ENCODE peak calls at places on chromosomes 5 and 9, in seven cellular contexts. One of them, this sample, is unnamed.

GRCh38 chr9:121185178-121185745 is 16.4 kb downstream of the RAB14 start:
- DNase-seq in neuronal stem cell: no peak
- DNase-seq in IMR-90: no peak
- DNase-seq in mesenchymal stem cell: no peak
- DNase-seq in H1: no peak
- DNase-seq in H9: no peak
- DNase-seq in trophoblast cell: peak
- DNase-seq in this sample: no peak

GRCh38 chr5:134132372-134133212 is 18.1 kb downstream of the TCF7 start:
- DNase-seq in neuronal stem cell: no peak
- DNase-seq in IMR-90: no peak
- DNase-seq in mesenchymal stem cell: no peak
- DNase-seq in H1: no peak
- DNase-seq in H9: peak
- DNase-seq in trophoblast cell: no peak
- DNase-seq in this sample: peak

GRCh38 chr9:95024097-95024671 is 293.3 kb downstream of the FANCC start:
- DNase-seq in neuronal stem cell: no peak
- DNase-seq in IMR-90: no peak
- DNase-seq in mesenchymal stem cell: no peak
- DNase-seq in H1: no peak
- DNase-seq in H9: peak
- DNase-seq in trophoblast cell: no peak
- DNase-seq in this sample: peak

GRCh38 chr9:35401011-35401410 is 88.9 kb upstream of the RUSC2 start:
- DNase-seq in neuronal stem cell: no peak
- DNase-seq in IMR-90: no peak
- DNase-seq in mesenchymal stem cell: no peak
- DNase-seq in H1: no peak
- DNase-seq in H9: no peak
- DNase-seq in trophoblast cell: no peak
- DNase-seq in this sample: no peak

GRCh38 chr9:36485647-36486453 is 85.8 kb upstream of the RNF38 start:
- DNase-seq in neuronal stem cell: peak
- DNase-seq in IMR-90: peak
- DNase-seq in mesenchymal stem cell: no peak
- DNase-seq in H1: no peak
- DNase-seq in H9: peak
- DNase-seq in trophoblast cell: no peak
- DNase-seq in this sample: peak

GRCh38 chr9:130661461-130662098 is 2.8 kb upstream of the PRDM12 start:
- DNase-seq in neuronal stem cell: no peak
- DNase-seq in IMR-90: no peak
- DNase-seq in mesenchymal stem cell: peak
- DNase-seq in H1: no peak
- DNase-seq in H9: peak
- DNase-seq in trophoblast cell: no peak
- DNase-seq in this sample: no peak

GRCh38 chr9:92989561-92989960 is 42.2 kb downstream of the FGD3 start:
- DNase-seq in neuronal stem cell: no peak
- DNase-seq in IMR-90: no peak
- DNase-seq in mesenchymal stem cell: no peak
- DNase-seq in H1: no peak
- DNase-seq in H9: peak
- DNase-seq in trophoblast cell: peak
- DNase-seq in this sample: peak

GRCh38 chr9:132494857-132495256 is 84.8 kb downstream of the CFAP77 start:
- DNase-seq in neuronal stem cell: no peak
- DNase-seq in IMR-90: no peak
- DNase-seq in mesenchymal stem cell: no peak
- DNase-seq in H1: no peak
- DNase-seq in H9: no peak
- DNase-seq in trophoblast cell: no peak
- DNase-seq in this sample: no peak

GRCh38 chr9:7342721-7343120 is 456.9 kb downstream of the DMAC1 start:
- DNase-seq in neuronal stem cell: no peak
- DNase-seq in IMR-90: no peak
- DNase-seq in mesenchymal stem cell: no peak
- DNase-seq in H1: no peak
- DNase-seq in H9: no peak
- DNase-seq in trophoblast cell: no peak
- DNase-seq in this sample: peak

GRCh38 chr9:78292716-78293497 is 4.0 kb upstream of the PSAT1 start:
- DNase-seq in neuronal stem cell: no peak
- DNase-seq in IMR-90: no peak
- DNase-seq in mesenchymal stem cell: no peak
- DNase-seq in H1: no peak
- DNase-seq in H9: no peak
- DNase-seq in trophoblast cell: no peak
- DNase-seq in this sample: no peak

GRCh38 chr5:73917433-73917832 is 291.4 kb downstream of the ARHGEF28 start:
- DNase-seq in neuronal stem cell: no peak
- DNase-seq in IMR-90: no peak
- DNase-seq in mesenchymal stem cell: no peak
- DNase-seq in H1: no peak
- DNase-seq in H9: no peak
- DNase-seq in trophoblast cell: no peak
- DNase-seq in this sample: no peak

GRCh38 chr9:16321461-16322119 is 548.9 kb downstream of the BNC2 start:
- DNase-seq in neuronal stem cell: no peak
- DNase-seq in IMR-90: peak
- DNase-seq in mesenchymal stem cell: peak
- DNase-seq in H1: no peak
- DNase-seq in H9: peak
- DNase-seq in trophoblast cell: no peak
- DNase-seq in this sample: no peak

GRCh38 chr5:179166886-179167841 is 107.0 kb downstream of the ZNF354C start:
- DNase-seq in neuronal stem cell: peak
- DNase-seq in IMR-90: peak
- DNase-seq in mesenchymal stem cell: peak
- DNase-seq in H1: no peak
- DNase-seq in H9: peak
- DNase-seq in trophoblast cell: peak
- DNase-seq in this sample: peak

GRCh38 chr5:126811515-126812198 is 34.7 kb downstream of the LMNB1 start:
- DNase-seq in neuronal stem cell: no peak
- DNase-seq in IMR-90: peak
- DNase-seq in mesenchymal stem cell: peak
- DNase-seq in H1: no peak
- DNase-seq in H9: no peak
- DNase-seq in trophoblast cell: peak
- DNase-seq in this sample: peak

GRCh38 chr5:40410231-40410861 is 269.4 kb upstream of the PTGER4 start:
- DNase-seq in neuronal stem cell: no peak
- DNase-seq in IMR-90: peak
- DNase-seq in mesenchymal stem cell: peak
- DNase-seq in H1: no peak
- DNase-seq in H9: no peak
- DNase-seq in trophoblast cell: peak
- DNase-seq in this sample: no peak

GRCh38 chr5:54709096-54709495 is 191.5 kb downstream of the SNX18 start:
- DNase-seq in neuronal stem cell: no peak
- DNase-seq in IMR-90: no peak
- DNase-seq in mesenchymal stem cell: no peak
- DNase-seq in H1: no peak
- DNase-seq in H9: no peak
- DNase-seq in trophoblast cell: no peak
- DNase-seq in this sample: no peak

GRCh38 chr5:178839319-178839704 is 20.4 kb upstream of the ZNF354B start:
- DNase-seq in neuronal stem cell: no peak
- DNase-seq in IMR-90: no peak
- DNase-seq in mesenchymal stem cell: no peak
- DNase-seq in H1: peak
- DNase-seq in H9: peak
- DNase-seq in trophoblast cell: peak
- DNase-seq in this sample: peak

GRCh38 chr5:31329722-31330121 is 136.2 kb downstream of the CDH6 start:
- DNase-seq in neuronal stem cell: no peak
- DNase-seq in IMR-90: peak
- DNase-seq in mesenchymal stem cell: no peak
- DNase-seq in H1: no peak
- DNase-seq in H9: no peak
- DNase-seq in trophoblast cell: no peak
- DNase-seq in this sample: peak

GRCh38 chr5:31335456-31335855 is 142.0 kb downstream of the CDH6 start:
- DNase-seq in neuronal stem cell: no peak
- DNase-seq in IMR-90: no peak
- DNase-seq in mesenchymal stem cell: no peak
- DNase-seq in H1: no peak
- DNase-seq in H9: no peak
- DNase-seq in trophoblast cell: no peak
- DNase-seq in this sample: no peak

GRCh38 chr5:31328031-31328430 is 134.5 kb downstream of the CDH6 start:
- DNase-seq in neuronal stem cell: no peak
- DNase-seq in IMR-90: no peak
- DNase-seq in mesenchymal stem cell: no peak
- DNase-seq in H1: no peak
- DNase-seq in H9: no peak
- DNase-seq in trophoblast cell: no peak
- DNase-seq in this sample: no peak

GRCh38 chr5:31334061-31334700 is 140.7 kb downstream of the CDH6 start:
- DNase-seq in neuronal stem cell: no peak
- DNase-seq in IMR-90: no peak
- DNase-seq in mesenchymal stem cell: no peak
- DNase-seq in H1: no peak
- DNase-seq in H9: no peak
- DNase-seq in trophoblast cell: no peak
- DNase-seq in this sample: no peak

DNA sequence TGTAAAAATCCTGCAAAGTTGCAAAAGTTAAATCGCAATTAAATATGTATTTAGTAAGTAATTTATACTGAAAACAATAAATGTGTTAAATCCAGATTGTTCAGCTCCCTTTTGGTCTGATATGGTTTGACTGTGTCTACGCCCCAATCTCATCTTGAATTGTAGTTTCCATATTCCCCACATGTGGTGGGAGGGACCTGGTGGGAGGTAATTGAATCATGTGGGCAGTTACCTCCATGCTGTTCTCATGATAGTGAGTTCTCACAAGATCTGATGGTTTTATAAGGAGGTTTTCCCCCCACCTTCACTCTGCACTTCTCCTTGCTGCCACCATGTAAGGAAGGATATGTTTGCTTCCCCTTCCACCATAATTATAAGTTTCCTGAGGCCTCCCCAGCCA is 140.0 kb downstream of the CDH6 start:
- DNase-seq in neuronal stem cell: no peak
- DNase-seq in IMR-90: no peak
- DNase-seq in mesenchymal stem cell: no peak
- DNase-seq in H1: no peak
- DNase-seq in H9: no peak
- DNase-seq in trophoblast cell: no peak
- DNase-seq in this sample: no peak
- H3K18ac ChIP-seq in neuronal stem cell: no peak
- H3K18ac ChIP-seq in IMR-90: no peak
- H3K18ac ChIP-seq in mesenchymal stem cell: no peak
- H3K18ac ChIP-seq in H1: no peak
- H3K18ac ChIP-seq in H9: no peak
- H3K18ac ChIP-seq in trophoblast cell: no peak
- H3K18ac ChIP-seq in this sample: no peak

GRCh38 chr5:76682395-76682794 is 33.5 kb upstream of the F2R start:
- DNase-seq in neuronal stem cell: no peak
- DNase-seq in IMR-90: peak
- DNase-seq in mesenchymal stem cell: no peak
- DNase-seq in H1: no peak
- DNase-seq in H9: no peak
- DNase-seq in trophoblast cell: no peak
- DNase-seq in this sample: no peak
- H4K8ac ChIP-seq in neuronal stem cell: no peak
- H4K8ac ChIP-seq in IMR-90: no peak
- H4K8ac ChIP-seq in mesenchymal stem cell: no peak
- H4K8ac ChIP-seq in H1: no peak
- H4K8ac ChIP-seq in H9: no peak
- H4K8ac ChIP-seq in trophoblast cell: no peak
- H4K8ac ChIP-seq in this sample: no peak

GRCh38 chr5:135714126-135714894 is 120.2 kb upstream of the SLC25A48 start:
- DNase-seq in neuronal stem cell: no peak
- DNase-seq in IMR-90: no peak
- DNase-seq in mesenchymal stem cell: peak
- DNase-seq in H1: no peak
- DNase-seq in H9: no peak
- DNase-seq in trophoblast cell: no peak
- DNase-seq in this sample: no peak
- H3K18ac ChIP-seq in neuronal stem cell: peak
- H3K18ac ChIP-seq in IMR-90: no peak
- H3K18ac ChIP-seq in mesenchymal stem cell: no peak
- H3K18ac ChIP-seq in H1: peak
- H3K18ac ChIP-seq in H9: no peak
- H3K18ac ChIP-seq in trophoblast cell: no peak
- H3K18ac ChIP-seq in this sample: no peak

GRCh38 chr5:57445715-57446037 is 36.9 kb downstream of the ACTBL2 start:
- DNase-seq in neuronal stem cell: no peak
- DNase-seq in IMR-90: peak
- DNase-seq in mesenchymal stem cell: no peak
- DNase-seq in H1: no peak
- DNase-seq in H9: no peak
- DNase-seq in trophoblast cell: no peak
- DNase-seq in this sample: no peak

GRCh38 chr5:57446966-57447365 is 35.6 kb downstream of the ACTBL2 start:
- DNase-seq in neuronal stem cell: no peak
- DNase-seq in IMR-90: no peak
- DNase-seq in mesenchymal stem cell: no peak
- DNase-seq in H1: no peak
- DNase-seq in H9: no peak
- DNase-seq in trophoblast cell: no peak
- DNase-seq in this sample: no peak

GRCh38 chr5:57442080-57442839 is 40.4 kb downstream of the ACTBL2 start:
- DNase-seq in neuronal stem cell: no peak
- DNase-seq in IMR-90: peak
- DNase-seq in mesenchymal stem cell: peak
- DNase-seq in H1: no peak
- DNase-seq in H9: no peak
- DNase-seq in trophoblast cell: no peak
- DNase-seq in this sample: no peak

GRCh38 chr5:57447656-57448055 is 35.0 kb downstream of the ACTBL2 start:
- DNase-seq in neuronal stem cell: no peak
- DNase-seq in IMR-90: peak
- DNase-seq in mesenchymal stem cell: no peak
- DNase-seq in H1: no peak
- DNase-seq in H9: no peak
- DNase-seq in trophoblast cell: no peak
- DNase-seq in this sample: no peak

DNA sequence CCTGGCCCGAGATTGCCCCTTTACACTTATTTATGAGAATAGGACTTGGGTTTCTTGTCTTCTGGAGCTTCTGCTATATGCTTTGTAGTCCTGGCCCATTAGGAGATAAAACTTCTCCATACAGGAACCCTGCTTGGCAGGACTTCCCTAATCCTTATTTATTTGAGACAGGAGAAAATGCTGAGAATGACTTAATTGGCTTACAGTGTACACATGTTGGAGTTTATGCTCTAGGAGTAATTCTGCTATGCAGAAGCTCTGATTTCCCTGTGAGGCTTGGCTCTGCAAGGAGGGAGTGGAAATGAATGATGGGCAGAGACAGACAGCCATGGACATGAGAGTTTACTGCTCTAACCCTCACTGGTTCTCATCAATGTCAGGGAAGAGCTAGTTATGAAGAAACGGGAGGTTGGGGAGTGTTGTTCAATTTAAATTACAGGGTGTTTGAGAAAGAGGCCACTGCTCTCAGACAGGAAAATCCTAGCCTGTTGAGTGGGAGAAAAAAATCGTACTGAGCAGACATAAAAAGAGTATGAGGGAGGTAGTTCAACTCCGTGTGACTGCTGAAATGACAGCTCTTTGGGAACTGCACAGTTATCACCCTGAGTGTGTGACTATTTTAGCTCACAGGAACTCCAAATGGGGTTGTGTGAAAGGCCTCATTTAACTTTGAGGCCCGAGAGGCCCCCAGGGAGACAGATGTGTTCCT is 37.5 kb downstream of the ACTBL2 start:
- DNase-seq in neuronal stem cell: no peak
- DNase-seq in IMR-90: no peak
- DNase-seq in mesenchymal stem cell: peak
- DNase-seq in H1: no peak
- DNase-seq in H9: no peak
- DNase-seq in trophoblast cell: no peak
- DNase-seq in this sample: no peak
- H4K8ac ChIP-seq in neuronal stem cell: no peak
- H4K8ac ChIP-seq in IMR-90: no peak
- H4K8ac ChIP-seq in mesenchymal stem cell: peak
- H4K8ac ChIP-seq in H1: no peak
- H4K8ac ChIP-seq in H9: no peak
- H4K8ac ChIP-seq in trophoblast cell: no peak
- H4K8ac ChIP-seq in this sample: no peak